ENCODE peak calls at places on chromosomes 6 and 20, in eight cellular contexts. R, L, V, J, Y, I, W and Z are unnamed samples.

GRCh38 chr6:37985355-37985754 is 165.8 kb downstream of the ZFAND3 start:
- DNase-seq in R (no peak), L (no peak), V (no peak), J (no peak), Y (no peak), I (no peak), W (no peak), Z (no peak)

GRCh38 chr6:56725257-56725656 is 82.6 kb upstream of the DST start:
- DNase-seq in R (no peak), L (no peak), V (no peak), J (no peak), Y (no peak), I (no peak), W (no peak), Z (no peak)

GRCh38 chr6:164108869-164109769 is 694.6 kb downstream of the QKI start:
- DNase-seq in R (peak; percentile 72), L (peak; percentile 55), V (no peak), J (no peak), Y (peak; percentile 63), I (no peak), W (no peak), Z (no peak)

GRCh38 chr6:37819802-37820712 is 530 bp downstream of the ZFAND3 start:
- DNase-seq in R (peak; percentile 47), L (peak; percentile 86), V (no peak), J (peak; percentile 16), Y (peak; percentile 68), I (no peak), W (peak; percentile 69), Z (peak; percentile 69)

GRCh38 chr20:1423206-1423605 is 30.4 kb upstream of the FKBP1A start:
- DNase-seq in R (no peak), L (no peak), V (no peak), J (no peak), Y (no peak), I (no peak), W (no peak), Z (no peak)

GRCh38 chr6:28558629-28559028 is 32.9 kb downstream of the GPX5 start:
- DNase-seq in R (no peak), L (no peak), V (no peak), J (no peak), Y (no peak), I (no peak), W (no peak), Z (no peak)

GRCh38 chr20:15708984-15709598 is 864.2 kb downstream of the KIF16B start:
- DNase-seq in R (no peak), L (peak; percentile 16), V (peak; percentile 32), J (no peak), Y (no peak), I (no peak), W (no peak), Z (no peak)

GRCh38 chr6:41065550-41066026 is 6.6 kb downstream of the OARD1 start:
- DNase-seq in R (no peak), L (no peak), V (no peak), J (no peak), Y (no peak), I (no peak), W (no peak), Z (no peak)

GRCh38 chr6:42021847-42022754 is 28.2 kb upstream of the TAF8 start:
- DNase-seq in R (no peak), L (peak; percentile 48), V (no peak), J (no peak), Y (no peak), I (no peak), W (no peak), Z (no peak)

GRCh38 chr6:113411006-113411405 is 446.1 kb upstream of the MARCKS start:
- DNase-seq in R (no peak), L (no peak), V (no peak), J (no peak), Y (no peak), I (no peak), W (no peak), Z (no peak)

GRCh38 chr20:58447733-58448391 is 58.8 kb downstream of the VAPB start:
- DNase-seq in R (peak; percentile 71), L (peak; percentile 72), V (no peak), J (peak; percentile 30), Y (peak; percentile 91), I (no peak), W (peak; percentile 47), Z (no peak)

GRCh38 chr20:23637282-23638221 is at the start of gene CST3:
- DNase-seq in R (peak; percentile 96), L (peak; percentile 92), V (peak; percentile 49), J (peak; percentile 59), Y (peak; percentile 87), I (peak; percentile 38), W (peak; percentile 80), Z (peak; percentile 84)

GRCh38 chr6:113221850-113222249 is 635.3 kb upstream of the MARCKS start:
- DNase-seq in R (no peak), L (no peak), V (no peak), J (no peak), Y (no peak), I (no peak), W (no peak), Z (no peak)

GRCh38 chr6:89506716-89507597 is 74.0 kb downstream of the ANKRD6 start:
- DNase-seq in R (no peak), L (no peak), V (no peak), J (no peak), Y (no peak), I (no peak), W (no peak), Z (no peak)

GRCh38 chr6:130037207-130037811 is 18.9 kb downstream of the L3MBTL3 start:
- DNase-seq in R (no peak), L (no peak), V (no peak), J (no peak), Y (no peak), I (no peak), W (peak; percentile 30), Z (no peak)

GRCh38 chr6:166637001-166637400 is 9.9 kb upstream of the RPS6KA2 start:
- DNase-seq in R (no peak), L (no peak), V (no peak), J (no peak), Y (no peak), I (no peak), W (no peak), Z (no peak)